ENCODE peak calls at places on chromosomes 16 and 17, in ten cellular contexts. F is ovary, V is cardiac muscle cell, C is heart left ventricle, B is AG04450, D is heart right ventricle, I is A549, Q is lung, J is sigmoid colon, P is GM12865. R is an unnamed sample.
A peak's percentile ranks its signal among the peaks of the same experiment; 100 is the strongest.

GRCh38 chr16:179431-179830 is 828 bp upstream of the HBQ1 start:
- DNase-seq in B (no peak), V (no peak), I (no peak), P (no peak), D (no peak), C (no peak), Q (no peak), J (no peak), F (no peak), R (no peak)

GRCh38 chr17:54221499-54221898 is 398.8 kb downstream of the KIF2B start:
- DNase-seq in C (no peak), V (no peak), Q (no peak), D (no peak), B (no peak), J (no peak), I (no peak), F (no peak), P (no peak), R (no peak)

GRCh38 chr17:71638668-71639067 is 482.2 kb upstream of the SOX9 start:
- DNase-seq in I (no peak), C (no peak), J (no peak), Q (no peak), B (no peak), V (no peak), F (no peak), P (no peak), D (no peak), R (no peak)

GRCh38 chr16:17828012-17828411 is 357.3 kb upstream of the XYLT1 start:
- DNase-seq in Q (no peak), D (no peak), J (no peak), V (peak; percentile 3), I (peak; percentile 13), F (no peak), P (no peak), B (no peak), C (no peak), R (peak; percentile 82)

GRCh38 chr17:41602524-41602923 is 10.0 kb downstream of the KRT16 start:
- DNase-seq in I (no peak), D (no peak), B (no peak), Q (no peak), V (no peak), C (no peak), J (no peak), P (no peak), F (no peak), R (no peak)

GRCh38 chr16:25747160-25747758 is 55.5 kb downstream of the HS3ST4 start:
- DNase-seq in I (no peak), F (no peak), Q (no peak), B (no peak), P (peak; percentile 9), C (no peak), J (no peak), V (no peak), D (no peak), R (no peak)

GRCh38 chr17:72661093-72661944 is 431.2 kb downstream of the SLC39A11 start:
- DNase-seq in D (no peak), P (no peak), F (no peak), B (no peak), J (no peak), I (no peak), V (no peak), Q (no peak), C (no peak), R (no peak)

GRCh38 chr17:20063665-20064648 is 54.8 kb downstream of the SPECC1 start:
- DNase-seq in B (peak; percentile 77), Q (peak; percentile 74), D (peak; percentile 64), F (peak; percentile 88), I (peak; percentile 91), V (peak; percentile 95), P (peak; percentile 78), J (peak; percentile 90), C (peak; percentile 70), R (peak; percentile 36)

GRCh38 chr17:38719943-38720641 is 10.0 kb upstream of the CISD3 start:
- DNase-seq in D (no peak), C (no peak), B (no peak), Q (no peak), P (no peak), I (no peak), V (no peak), J (no peak), F (no peak), R (no peak)

GRCh38 chr17:21295036-21295952 is 10.8 kb downstream of the MAP2K3 start:
- DNase-seq in D (peak; percentile 79), I (peak; percentile 55), C (peak; percentile 82), B (no peak), P (no peak), J (no peak), Q (no peak), V (peak; percentile 19), F (no peak), R (no peak)

DNA sequence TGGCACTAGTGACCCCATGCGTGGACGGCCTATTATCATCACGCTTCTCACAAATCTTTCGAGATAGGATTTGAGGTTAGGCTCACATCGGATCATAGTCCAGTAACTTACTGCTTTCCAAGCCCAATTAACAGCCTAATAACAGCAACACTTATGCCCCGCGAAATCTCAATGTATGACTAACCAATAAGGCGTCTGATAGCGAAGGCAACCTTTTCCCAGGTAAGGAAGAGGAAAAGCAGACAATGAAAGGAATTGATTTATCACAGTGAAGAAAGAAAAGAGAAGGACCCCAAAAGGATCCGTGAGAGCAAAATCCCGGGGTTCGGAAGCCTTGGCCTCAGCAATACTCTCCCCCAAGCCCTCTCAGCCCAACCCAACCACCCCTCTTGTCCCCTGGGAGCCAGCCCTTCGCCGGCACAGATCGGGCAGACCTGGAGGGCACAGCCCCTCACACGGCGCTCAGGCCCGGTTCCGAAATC is 567 bp downstream of the GPATCH8 start:
- DNase-seq in D (no peak), V (no peak), Q (no peak), P (peak; percentile 18), C (no peak), F (no peak), J (no peak), B (no peak), I (peak; percentile 18), R (no peak)
- TF ChIP-seq CTCF in D (no peak), V (no peak), Q (no peak), P (no peak), C (no peak), F (no peak), J (no peak), B (no peak), I (peak; percentile 4), R (no peak)

GRCh38 chr16:57807252-57807967 is 5.1 kb upstream of the KIFC3 start:
- DNase-seq in I (peak; percentile 89), P (no peak), F (no peak), V (no peak), Q (no peak), J (no peak), B (no peak), D (no peak), C (no peak), R (no peak)
- H3K4me3 ChIP-seq in I (no peak overlapping the region), P (no peak overlapping the region), F (no peak overlapping the region), V (no peak overlapping the region), Q (no peak overlapping the region), J (no peak overlapping the region), B (no peak overlapping the region), D (no peak overlapping the region), C (no peak overlapping the region), R (no peak overlapping the region)

DNA sequence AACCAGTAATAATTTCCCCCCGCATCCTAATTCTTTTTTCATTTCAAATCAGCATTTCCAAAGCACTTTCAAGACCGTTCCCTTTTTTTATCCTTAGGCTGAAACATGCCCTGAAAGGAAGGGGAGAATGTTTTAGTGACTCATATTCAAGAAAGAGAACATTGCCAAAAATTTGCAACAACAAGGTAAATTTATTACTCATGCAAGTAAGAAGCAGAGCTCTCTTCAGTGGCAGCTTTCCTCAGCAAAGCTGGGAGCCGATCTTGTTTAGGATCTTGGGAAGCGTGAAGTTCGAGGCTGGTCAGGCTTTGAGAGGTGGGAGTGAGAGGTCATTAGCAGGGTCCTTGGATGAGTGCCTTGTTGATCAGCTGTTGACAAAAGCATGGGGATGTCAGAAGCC is 129.5 kb downstream of the PRKCA start:
- DNase-seq in B (peak; percentile 52), F (peak; percentile 46), V (peak; percentile 88), C (no peak), D (no peak), I (peak; percentile 31), Q (no peak), P (no peak), J (no peak), R (peak; percentile 50)
- TF ChIP-seq CTCF in B (no peak), F (no peak), V (no peak), C (no peak), D (no peak), I (no peak), Q (no peak), P (no peak), J (no peak), R (no peak)

GRCh38 chr17:50026046-50026675 is 29.7 kb upstream of the ITGA3 start:
- DNase-seq in D (no peak), C (no peak), F (no peak), J (no peak), Q (peak; percentile 23), I (no peak), P (no peak), V (no peak), B (no peak), R (no peak)

GRCh38 chr17:50029185-50029584 is 26.7 kb upstream of the ITGA3 start:
- DNase-seq in I (no peak), P (no peak), J (no peak), C (no peak), F (no peak), B (no peak), D (no peak), Q (peak; percentile 24), V (no peak), R (no peak)

GRCh38 chr17:50027639-50028206 is 28.2 kb upstream of the ITGA3 start:
- DNase-seq in J (peak; percentile 90), Q (peak; percentile 68), V (peak; percentile 93), B (peak; percentile 75), D (peak; percentile 48), I (peak; percentile 94), C (peak; percentile 48), F (peak; percentile 68), P (no peak), R (no peak)

GRCh38 chr17:50026901-50027638 is 28.8 kb upstream of the ITGA3 start:
- DNase-seq in C (peak; percentile 79), B (no peak), F (peak; percentile 92), J (peak; percentile 90), Q (peak; percentile 85), D (peak; percentile 79), I (peak; percentile 91), P (peak; percentile 72), V (peak; percentile 85), R (no peak)

DNA sequence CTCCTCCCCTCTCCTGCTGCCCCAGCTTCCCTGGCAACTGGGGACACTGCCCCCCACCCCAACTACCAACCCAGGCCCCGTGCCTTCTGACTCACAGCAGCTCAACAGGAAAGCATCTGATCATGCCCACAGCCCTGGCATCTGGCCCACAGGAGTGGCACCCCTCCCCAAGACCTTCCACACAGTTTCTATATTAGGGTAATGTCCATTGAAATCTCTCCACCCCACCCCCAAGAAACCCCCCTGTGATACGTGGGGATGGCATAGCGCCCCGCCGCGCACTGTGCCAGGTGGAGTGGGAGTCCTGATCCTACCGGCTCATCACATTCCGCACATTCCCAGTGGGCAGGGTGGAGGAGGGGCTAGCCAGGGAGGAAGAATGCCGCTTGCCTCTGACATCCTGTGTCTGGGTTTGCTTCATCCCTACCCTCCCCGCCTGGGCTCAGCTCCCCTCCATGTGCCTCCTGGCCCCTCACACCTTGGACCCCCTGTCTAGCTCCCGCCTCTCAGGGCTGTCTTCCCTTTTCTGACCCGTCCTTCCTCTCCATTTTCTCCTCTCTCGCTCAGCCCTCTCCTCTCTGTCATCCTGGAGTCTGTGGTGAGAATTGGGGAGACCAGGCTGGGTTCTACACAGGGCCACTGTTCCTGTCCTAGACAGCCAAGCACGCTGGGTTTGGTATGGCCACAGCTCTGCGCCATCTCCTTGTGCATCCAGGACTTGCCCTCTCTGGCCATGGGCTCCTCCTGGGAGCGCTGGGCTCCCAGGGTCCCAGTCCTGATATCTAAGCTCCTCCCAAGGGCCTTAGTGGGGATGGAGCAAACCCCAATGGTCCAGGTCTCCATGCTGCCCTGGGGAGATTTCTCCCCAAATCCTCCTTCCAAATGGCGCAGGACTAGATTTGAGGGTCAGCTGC is 27.4 kb upstream of the ITGA3 start:
- DNase-seq in I (peak; percentile 91), C (no peak), Q (peak; percentile 43), V (peak; percentile 64), F (no peak), B (no peak), P (no peak), D (no peak), J (no peak), R (no peak)
- H3K4me3 ChIP-seq in I (peak overlapping the region; percentile 46), C (no peak overlapping the region), Q (no peak overlapping the region), V (no peak overlapping the region), F (no peak overlapping the region), B (no peak overlapping the region), P (no peak overlapping the region), D (no peak overlapping the region), J (no peak overlapping the region), R (no peak overlapping the region)

R was measured in AG04449.